ENCODE peak calls at places on chromosomes 13 and 19, in nine cellular contexts. A is LoVo, Z is NCI-H748 treated with DMSO at 0.1 percent for 48 hours, U is T-helper 1 cell, V is NCI-H226, D is choroid plexus epithelial cell, T is aorta, L is mesothelial cell of epicardium, W is posterior cingulate gyrus. E is an unnamed sample.

GRCh38 chr13:84097148-84097547 is 214.9 kb upstream of the SLITRK1 start:
- DNase-seq in A (no peak), Z (no peak), U (no peak), V (peak; percentile 24), D (no peak), T (no peak), L (no peak), W (no peak), E (no peak)

GRCh38 chr13:112760440-112760839 is 70.6 kb downstream of the ATP11A start:
- DNase-seq in A (no peak), Z (no peak), U (no peak), V (no peak), D (peak; percentile 46), T (no peak), L (no peak), W (peak; percentile 5), E (peak; percentile 50)

GRCh38 chr19:42531313-42531712 is 3.0 kb upstream of the CEACAM1 start:
- DNase-seq in A (no peak), Z (no peak), U (no peak), V (no peak), D (no peak), T (no peak), L (no peak), W (no peak), E (no peak)

GRCh38 chr13:112968380-112968909 is 569 bp upstream of the MCF2L start:
- DNase-seq in A (peak; percentile 61), Z (no peak), U (no peak), V (no peak), D (no peak), T (peak; percentile 77), L (no peak), W (peak; percentile 92), E (no peak)

GRCh38 chr19:7888145-7888825 is at the start of gene LRRC8E:
- DNase-seq in A (peak; percentile 80), Z (no peak), U (no peak), V (peak; percentile 73), D (peak; percentile 59), T (no peak), L (no peak), W (peak; percentile 68), E (peak; percentile 72)

GRCh38 chr13:28707629-28708427 is 10.9 kb downstream of the SLC46A3 start:
- DNase-seq in A (no peak), Z (no peak), U (peak; percentile 81), V (peak; percentile 45), D (peak; percentile 88), T (no peak), L (no peak), W (no peak), E (peak; percentile 85)

GRCh38 chr13:94640676-94641075 is 39.0 kb downstream of the GPR180 start:
- DNase-seq in A (no peak), Z (no peak), U (no peak), V (no peak), D (peak; percentile 48), T (no peak), L (no peak), W (no peak), E (peak; percentile 4)

GRCh38 chr13:28744656-28745055 is 25.9 kb upstream of the SLC46A3 start:
- DNase-seq in A (no peak), Z (no peak), U (no peak), V (no peak), D (no peak), T (no peak), L (no peak), W (no peak), E (no peak)

GRCh38 chr13:113618455-113618854 is 33.9 kb downstream of the TFDP1 start:
- DNase-seq in A (no peak), Z (no peak), U (no peak), V (no peak), D (no peak), T (peak; percentile 53), L (no peak), W (peak; percentile 49), E (no peak)

GRCh38 chr13:111537843-111538499 is 217.5 kb downstream of the TEX29 start:
- DNase-seq in A (no peak), Z (no peak), U (no peak), V (no peak), D (no peak), T (no peak), L (no peak), W (no peak), E (no peak)

GRCh38 chr13:108220042-108220441 is 1.9 kb downstream of the ABHD13 start:
- DNase-seq in A (peak; percentile 84), Z (peak; percentile 58), U (no peak), V (peak; percentile 28), D (no peak), T (no peak), L (no peak), W (no peak), E (no peak)

GRCh38 chr13:44417446-44417845 is 43.8 kb downstream of the SERP2 start:
- DNase-seq in A (no peak), Z (no peak), U (no peak), V (no peak), D (no peak), T (peak; percentile 51), L (no peak), W (no peak), E (no peak)

GRCh38 chr13:50130686-50131051 is 115.4 kb downstream of the KCNRG start:
- DNase-seq in A (peak; percentile 35), Z (no peak), U (peak; percentile 15), V (no peak), D (peak; percentile 60), T (peak; percentile 79), L (no peak), W (peak; percentile 82), E (peak; percentile 82)

GRCh38 chr19:29379257-29379986 is 146.4 kb upstream of the VSTM2B start:
- DNase-seq in A (no peak), Z (no peak), U (no peak), V (no peak), D (no peak), T (no peak), L (no peak), W (peak; percentile 31), E (no peak)

GRCh38 chr13:113291997-113292862 is 4.8 kb upstream of the LAMP1 start:
- DNase-seq in A (no peak), Z (no peak), U (no peak), V (no peak), D (peak; percentile 34), T (peak; percentile 87), L (no peak), W (peak; percentile 67), E (peak; percentile 22)

GRCh38 chr19:32404939-32405430 is 585 bp upstream of the DPY19L3 start:
- DNase-seq in A (no peak), Z (peak; percentile 72), U (no peak), V (no peak), D (peak; percentile 33), T (peak; percentile 91), L (peak; percentile 31), W (peak; percentile 94), E (peak; percentile 50)

GRCh38 chr13:59677966-59678814 is 485.5 kb downstream of the DIAPH3 start:
- DNase-seq in A (peak; percentile 24), Z (peak; percentile 62), U (peak; percentile 20), V (peak; percentile 12), D (peak; percentile 87), T (no peak), L (no peak), W (no peak), E (peak; percentile 82)

GRCh38 chr13:102817241-102817640 is 18.3 kb downstream of the BIVM start:
- DNase-seq in A (no peak), Z (no peak), U (no peak), V (no peak), D (no peak), T (no peak), L (no peak), W (no peak), E (no peak)

GRCh38 chr13:49807681-49808080 is 15.2 kb upstream of the KPNA3 start:
- DNase-seq in A (no peak), Z (no peak), U (no peak), V (no peak), D (no peak), T (no peak), L (no peak), W (no peak), E (no peak)

GRCh38 chr13:29509999-29510586 is 85.4 kb downstream of the SLC7A1 start:
- DNase-seq in A (no peak), Z (no peak), U (no peak), V (no peak), D (no peak), T (no peak), L (no peak), W (no peak), E (no peak)

GRCh38 chr19:8322638-8322997 is 1.3 kb downstream of the RPS28 start:
- DNase-seq in A (no peak), Z (no peak), U (no peak), V (no peak), D (no peak), T (no peak), L (no peak), W (peak; percentile 63), E (no peak)

GRCh38 chr19:20472854-20473253 is 92.7 kb downstream of the ZNF737 start:
- DNase-seq in A (no peak), Z (no peak), U (no peak), V (no peak), D (no peak), T (no peak), L (no peak), W (no peak), E (no peak)

E was measured in cardiac fibroblast.